ENCODE peak calls at places on chromosomes 6 and 20, in eight cellular contexts. A, M, Y, H, X, T, I and O are unnamed samples.
A peak's percentile ranks its signal among the peaks of the same experiment; 100 is the strongest.

GRCh38 chr6:125924169-125924568 is 32.4 kb upstream of the HINT3 start:
- DNase-seq in Y (peak; percentile 78), I (no peak), T (no peak), H (no peak), A (no peak), X (no peak), M (no peak), O (no peak)

GRCh38 chr6:32431142-32431541 is 8.5 kb upstream of the HLA-DRA start:
- DNase-seq in Y (no peak), I (no peak), H (no peak), A (no peak), T (no peak), X (no peak), M (no peak), O (no peak)

GRCh38 chr6:116190550-116190949 is 63.3 kb downstream of the TSPYL4 start:
- DNase-seq in M (no peak), I (no peak), X (no peak), Y (no peak), A (no peak), H (no peak), T (peak; percentile 84), O (peak; percentile 30)

GRCh38 chr20:5974531-5974930 is 24.1 kb downstream of the MCM8 start:
- DNase-seq in A (no peak), Y (no peak), X (no peak), I (no peak), H (no peak), M (no peak), T (no peak), O (no peak)

GRCh38 chr6:108260126-108260808 is 573 bp downstream of the SNX3 start:
- DNase-seq in A (no peak), Y (peak; percentile 55), T (peak; percentile 54), M (peak; percentile 42), X (peak; percentile 56), I (peak; percentile 16), H (peak; percentile 29), O (peak; percentile 67)

GRCh38 chr20:49112596-49113274 is 66.6 kb downstream of the CSE1L start:
- DNase-seq in H (no peak), Y (no peak), I (no peak), T (no peak), A (no peak), M (no peak), X (no peak), O (no peak)

GRCh38 chr6:164322533-164322932 is 908.0 kb downstream of the QKI start:
- DNase-seq in I (no peak), M (no peak), Y (peak; percentile 1), T (peak; percentile 1), A (no peak), X (no peak), H (no peak), O (peak; percentile 41)

GRCh38 chr20:61853073-61854005 is 212.3 kb downstream of the TAF4 start:
- DNase-seq in A (no peak), X (peak; percentile 36), Y (no peak), M (no peak), H (no peak), T (no peak), I (no peak), O (no peak)

GRCh38 chr20:531608-532007 is 12.0 kb downstream of the CSNK2A1 start:
- DNase-seq in T (no peak), I (no peak), H (no peak), M (no peak), A (no peak), Y (no peak), X (no peak), O (no peak)

GRCh38 chr20:38609828-38610227 is 8.2 kb downstream of the ARHGAP40 start:
- DNase-seq in X (no peak), H (no peak), A (no peak), I (no peak), M (no peak), Y (no peak), T (no peak), O (no peak)

GRCh38 chr6:109671721-109672120 is 19.3 kb downstream of the AK9 start:
- DNase-seq in Y (no peak), H (no peak), T (no peak), X (no peak), A (no peak), I (no peak), M (no peak), O (no peak)

GRCh38 chr20:60882776-60883303 is 369.2 kb upstream of the CDH4 start:
- DNase-seq in H (no peak), M (no peak), T (no peak), A (no peak), I (no peak), X (no peak), Y (no peak), O (no peak)

GRCh38 chr6:105272783-105273182 is 93.0 kb upstream of the POPDC3 start:
- DNase-seq in H (peak; percentile 42), I (no peak), M (no peak), T (peak; percentile 15), Y (no peak), A (no peak), X (no peak), O (peak; percentile 75)

GRCh38 chr6:140609956-140610355 is 1235.5 kb upstream of the CITED2 start:
- DNase-seq in I (no peak), H (no peak), M (no peak), Y (no peak), T (no peak), X (no peak), A (no peak), O (no peak)

GRCh38 chr6:21238208-21238607 is 355.3 kb upstream of the SOX4 start:
- DNase-seq in T (no peak), H (no peak), A (no peak), X (no peak), M (no peak), Y (no peak), I (no peak), O (no peak)

GRCh38 chr6:21230536-21230935 is 363.0 kb upstream of the SOX4 start:
- DNase-seq in X (no peak), A (no peak), T (no peak), I (no peak), H (no peak), M (no peak), Y (peak; percentile 42), O (no peak)

GRCh38 chr6:21240709-21241108 is 352.8 kb upstream of the SOX4 start:
- DNase-seq in Y (peak; percentile 20), H (no peak), M (no peak), T (peak; percentile 28), X (no peak), A (no peak), I (no peak), O (no peak)

DNA sequence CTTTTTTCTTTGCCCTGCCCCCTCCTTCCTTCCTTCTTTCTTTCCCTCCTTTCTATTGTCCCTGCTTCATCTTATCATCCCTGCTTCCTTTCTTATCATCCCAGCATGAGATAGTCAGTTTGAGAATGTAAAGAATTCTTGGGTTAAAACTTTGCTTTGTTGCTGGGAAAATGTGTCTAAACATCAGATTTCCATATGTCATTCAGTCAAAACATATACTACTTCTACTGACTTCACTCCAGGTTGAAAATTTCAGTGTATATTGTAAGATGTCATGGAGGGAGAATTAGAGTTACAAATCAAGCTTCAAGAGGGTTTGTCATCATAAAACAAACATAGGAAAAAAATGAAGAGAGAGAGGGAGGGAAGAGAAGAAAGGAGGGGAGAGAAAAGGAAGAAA is 358.4 kb upstream of the SOX4 start:
- DNase-seq in M (no peak), A (no peak), H (no peak), I (no peak), X (no peak), T (no peak), Y (no peak), O (no peak)
- H3K4me3 ChIP-seq in M (no peak overlapping the region), A (no peak overlapping the region), H (no peak overlapping the region), I (no peak overlapping the region), X (no peak overlapping the region), T (no peak overlapping the region), Y (no peak overlapping the region), O (no peak overlapping the region)

GRCh38 chr20:39822667-39823066 is 860.5 kb downstream of the DHX35 start:
- DNase-seq in X (no peak), M (no peak), A (no peak), T (peak; percentile 19), Y (peak; percentile 46), H (no peak), I (no peak), O (no peak)

GRCh38 chr20:39825950-39826349 is 863.1 kb downstream of the MAFB start:
- DNase-seq in X (no peak), A (no peak), Y (peak; percentile 59), M (no peak), I (no peak), H (no peak), T (no peak), O (no peak)

GRCh38 chr20:39825524-39825923 is 863.4 kb downstream of the DHX35 start:
- DNase-seq in M (no peak), T (no peak), I (no peak), X (no peak), Y (peak; percentile 94), H (no peak), A (no peak), O (no peak)

GRCh38 chr20:39823239-39823638 is 861.1 kb downstream of the DHX35 start:
- DNase-seq in A (no peak), X (no peak), Y (peak; percentile 44), T (peak; percentile 53), M (no peak), I (no peak), H (no peak), O (no peak)
- TF ChIP-seq CTCF in A (no peak), X (no peak), Y (no peak), T (no peak), M (no peak), I (no peak), H (no peak), O (no peak)

DNA sequence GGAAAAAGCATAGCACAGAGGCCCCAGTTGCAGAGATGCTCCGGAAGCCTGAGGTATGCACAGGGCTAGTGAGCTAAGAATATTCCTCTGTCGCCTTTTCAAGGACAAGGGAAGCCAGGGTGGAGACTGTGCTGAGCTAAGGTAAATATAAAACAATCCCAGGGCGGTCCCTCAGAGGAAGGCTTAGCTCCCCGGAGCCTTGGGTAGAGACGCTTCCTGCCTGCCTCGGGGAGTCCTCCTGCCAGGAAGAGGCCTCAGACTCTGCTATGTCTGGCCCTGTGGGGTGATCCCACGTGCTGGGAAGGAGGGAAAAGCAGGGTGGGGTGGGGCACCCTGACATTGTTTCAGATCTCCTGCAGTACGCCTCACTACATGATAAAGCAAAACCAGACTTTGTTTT is 134.9 kb upstream of the FOXA2 start:
- DNase-seq in M (no peak), X (no peak), T (no peak), H (no peak), I (no peak), A (no peak), Y (no peak), O (peak; percentile 68)
- H3K4me1 ChIP-seq in M (no peaks in the 10 kb centered on the region), X (peaks cover 8% of the 10 kb centered on the region), T (no peaks in the 10 kb centered on the region), H (no peaks in the 10 kb centered on the region), I (peaks cover 13% of the 10 kb centered on the region), A (no peaks in the 10 kb centered on the region), Y (peaks cover 14% of the 10 kb centered on the region), O (peaks cover 34% of the 10 kb centered on the region)

DNA sequence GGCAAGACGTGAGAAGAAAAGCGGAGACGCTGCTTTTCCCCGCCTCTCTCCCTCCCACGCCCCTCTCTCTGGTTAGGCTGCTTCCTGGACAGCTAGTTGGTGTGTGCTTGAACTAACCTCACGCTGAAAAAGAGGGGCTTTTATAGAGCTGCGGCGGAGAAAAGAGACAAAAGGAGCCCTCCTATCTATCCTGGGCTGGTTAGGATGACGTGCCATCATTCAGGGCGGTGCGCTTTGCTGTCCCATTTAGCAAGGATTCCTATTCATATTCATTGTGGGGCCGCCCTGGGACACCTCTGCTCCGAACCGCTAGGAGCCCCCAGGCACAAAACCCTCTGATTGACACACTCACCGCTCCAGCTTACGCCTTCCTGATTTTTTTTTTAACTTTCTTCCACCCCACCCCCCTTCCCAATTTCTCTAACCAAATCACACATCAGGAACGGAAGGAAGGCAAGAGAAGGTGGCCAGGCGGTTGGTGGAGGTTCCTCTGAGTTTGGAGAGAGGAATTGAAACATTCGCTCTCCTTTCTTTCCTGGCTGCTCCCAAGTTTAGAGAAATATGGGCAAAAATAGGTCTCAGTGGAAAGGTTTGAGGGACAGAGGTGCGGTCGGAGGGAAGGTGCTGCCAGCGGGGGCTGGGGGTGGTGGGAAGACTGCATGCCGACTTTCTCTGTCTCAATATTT is at the start of gene OLIG3:
- DNase-seq in Y (no peak), A (no peak), M (no peak), H (no peak), I (no peak), T (no peak), X (no peak), O (no peak)
- H3K4me3 ChIP-seq in Y (no peak within 1 kb of the TSS), A (no peak within 1 kb of the TSS), M (peak within 1 kb of the TSS; percentile 26), H (no peak within 1 kb of the TSS), I (no peak within 1 kb of the TSS), T (no peak within 1 kb of the TSS), X (no peak within 1 kb of the TSS), O (no peak within 1 kb of the TSS)